ENCODE peak calls at places on chromosomes 1 and 21, in four cellular contexts. H, R, A and B are unnamed samples.

GRCh38 chr1:234912541-234913312 is 215.9 kb downstream of the TOMM20 start:
- DNase-seq in H (no peak), R (peak; percentile 37), A (no peak), B (no peak)

GRCh38 chr1:34164510-34165381 is at the start of gene CSMD2:
- DNase-seq in H (no peak), R (no peak), A (peak; percentile 86), B (no peak)

GRCh38 chr1:210728437-210729149 is 399.9 kb downstream of the HHAT start:
- DNase-seq in H (no peak), R (no peak), A (no peak), B (no peak)

GRCh38 chr1:85465099-85465790 is at the start of gene DDAH1:
- DNase-seq in H (peak; percentile 29), R (no peak), A (peak; percentile 74), B (no peak)

GRCh38 chr1:25485536-25486235 is 55.0 kb downstream of the MACO1 start:
- DNase-seq in H (no peak), R (no peak), A (no peak), B (no peak)

GRCh38 chr1:205228052-205228451 is 306 bp downstream of the TMCC2 start:
- DNase-seq in H (no peak), R (no peak), A (no peak), B (no peak)

GRCh38 chr1:171754381-171754705 is 12.5 kb upstream of the VAMP4 start:
- DNase-seq in H (no peak), R (peak; percentile 56), A (no peak), B (no peak)

GRCh38 chr1:48495166-48495565 is 23.2 kb upstream of the SPATA6 start:
- DNase-seq in H (no peak), R (no peak), A (no peak), B (no peak)

GRCh38 chr1:5222626-5223025 is 568.2 kb downstream of the AJAP1 start:
- DNase-seq in H (no peak), R (no peak), A (no peak), B (no peak)

GRCh38 chr1:29893806-29894205 is 657.5 kb downstream of the PTPRU start:
- DNase-seq in H (no peak), R (no peak), A (no peak), B (no peak)

GRCh38 chr1:67919714-67920113 is 86.4 kb upstream of the GNG12 start:
- DNase-seq in H (no peak), R (no peak), A (no peak), B (no peak)

GRCh38 chr1:15251807-15252546 is 5.0 kb downstream of the FHAD1 start:
- DNase-seq in H (no peak), R (no peak), A (no peak), B (no peak)

GRCh38 chr1:211885746-211886522 is 55.4 kb upstream of the LPGAT1 start:
- DNase-seq in H (peak; percentile 87), R (no peak), A (no peak), B (no peak)

GRCh38 chr1:55646181-55646580 is 431.0 kb upstream of the USP24 start:
- DNase-seq in H (no peak), R (no peak), A (no peak), B (no peak)

GRCh38 chr1:70188522-70188921 is 16.9 kb downstream of the LRRC40 start:
- DNase-seq in H (no peak), R (no peak), A (no peak), B (no peak)

GRCh38 chr1:208004851-208005250 is 93.9 kb upstream of the CD34 start:
- DNase-seq in H (no peak), R (no peak), A (no peak), B (no peak)

GRCh38 chr1:117512728-117513321 is 93.0 kb upstream of the TENT5C start:
- DNase-seq in H (no peak), R (peak; percentile 29), A (no peak), B (no peak)

GRCh38 chr1:228365321-228366061 is 41.1 kb downstream of the TRIM11 start:
- DNase-seq in H (no peak), R (no peak), A (no peak), B (no peak)

GRCh38 chr1:179342740-179343404 is 22.9 kb upstream of the AXDND1 start:
- DNase-seq in H (peak; percentile 73), R (no peak), A (no peak), B (no peak)

GRCh38 chr1:203607169-203607873 is 19.3 kb upstream of the ATP2B4 start:
- DNase-seq in H (no peak), R (peak; percentile 74), A (no peak), B (no peak)

GRCh38 chr1:59110287-59110686 is 186.6 kb upstream of the FGGY start:
- DNase-seq in H (no peak), R (no peak), A (no peak), B (no peak)

GRCh38 chr1:208189183-208189582 is 55.0 kb downstream of the PLXNA2 start:
- DNase-seq in H (no peak), R (peak; percentile 52), A (no peak), B (peak; percentile 46)

GRCh38 chr21:41877901-41878830 is 978 bp downstream of the PRDM15 start:
- DNase-seq in H (no peak), R (peak; percentile 73), A (no peak), B (no peak)

GRCh38 chr1:220483700-220484099 is 44.2 kb upstream of the MARK1 start:
- DNase-seq in H (no peak), R (no peak), A (no peak), B (no peak)

GRCh38 chr1:112904071-112904830 is 51.7 kb downstream of the SLC16A1 start:
- DNase-seq in H (no peak), R (peak; percentile 93), A (peak; percentile 44), B (no peak)

GRCh38 chr1:17892225-17892624 is 137.1 kb downstream of the ACTL8 start:
- DNase-seq in H (no peak), R (no peak), A (no peak), B (no peak)

GRCh38 chr1:234573711-234574299 is 36.2 kb downstream of the IRF2BP2 start:
- DNase-seq in H (no peak), R (no peak), A (no peak), B (no peak)

GRCh38 chr1:226730064-226730463 is 9.0 kb downstream of the ITPKB start:
- DNase-seq in H (no peak), R (no peak), A (no peak), B (no peak)

GRCh38 chr1:178393370-178393769 is 103.4 kb downstream of the CLEC20A start:
- DNase-seq in H (no peak), R (no peak), A (no peak), B (no peak)

GRCh38 chr1:11704226-11704619 is 12.7 kb downstream of the DRAXIN start:
- DNase-seq in H (no peak), R (no peak), A (no peak), B (no peak)

GRCh38 chr1:160097196-160097910 is 1.1 kb downstream of the IGSF8 start:
- DNase-seq in H (no peak), R (no peak), A (no peak), B (no peak)

GRCh38 chr1:63843010-63843409 is 69.2 kb downstream of the ROR1 start:
- DNase-seq in H (no peak), R (no peak), A (no peak), B (no peak)

GRCh38 chr1:94281361-94282142 is 44.2 kb upstream of the ARHGAP29 start:
- DNase-seq in H (no peak), R (no peak), A (no peak), B (no peak)

GRCh38 chr1:180912211-180912800 is 391 bp upstream of the KIAA1614 start:
- DNase-seq in H (no peak), R (no peak), A (peak; percentile 80), B (no peak)

GRCh38 chr1:8075511-8076051 is 49.5 kb upstream of the ERRFI1 start:
- DNase-seq in H (no peak), R (no peak), A (no peak), B (no peak)

GRCh38 chr21:32414579-32415358 is 2.3 kb downstream of the EVA1C start:
- DNase-seq in H (no peak), R (peak; percentile 22), A (no peak), B (no peak)

GRCh38 chr1:29258974-29259801 is 22.9 kb downstream of the PTPRU start:
- DNase-seq in H (no peak), R (peak; percentile 20), A (no peak), B (no peak)

GRCh38 chr1:27575861-27576331 is 28.0 kb downstream of the AHDC1 start:
- DNase-seq in H (peak; percentile 40), R (peak; percentile 39), A (peak; percentile 85), B (no peak)

GRCh38 chr1:46246548-46247432 is 773 bp upstream of the RAD54L start:
- DNase-seq in H (no peak), R (peak; percentile 78), A (peak; percentile 87), B (no peak)

GRCh38 chr1:34057751-34058150 is 107.3 kb downstream of the CSMD2 start:
- DNase-seq in H (no peak), R (no peak), A (no peak), B (no peak)

GRCh38 chr21:44822484-44823178 is 4.8 kb upstream of the SUMO3 start:
- DNase-seq in H (no peak), R (peak; percentile 42), A (no peak), B (no peak)
- H3K4me3 ChIP-seq in H (no peak overlapping the region), R (no peak overlapping the region), A (no peak overlapping the region), B (no peak overlapping the region)

DNA sequence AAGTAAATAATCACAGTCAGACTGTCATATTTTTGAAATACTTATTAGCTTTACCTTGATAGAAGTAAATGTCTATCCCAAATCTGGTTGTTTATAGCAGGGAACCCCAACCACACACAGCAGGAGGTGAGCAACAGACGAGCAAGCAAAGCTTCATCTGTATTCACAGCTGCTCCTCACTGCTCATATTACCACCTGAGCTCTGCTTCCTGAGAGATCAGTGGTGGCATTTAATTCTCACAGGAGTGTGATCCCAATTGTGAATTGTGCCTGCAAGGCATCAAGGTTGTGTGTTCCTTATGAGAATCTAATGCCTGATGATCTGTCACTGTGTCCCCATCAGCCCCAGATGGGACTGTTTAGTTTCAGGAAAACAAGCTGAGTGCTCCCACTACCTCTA is 104.3 kb downstream of the GPATCH2 start:
- DNase-seq in H (no peak), R (no peak), A (no peak), B (no peak)
- TF ChIP-seq HDAC6 in H (no peak), R (no peak), A (no peak), B (no peak)

GRCh38 chr1:155086182-155086741 is 7.6 kb downstream of the EFNA3 start:
- DNase-seq in H (no peak), R (peak; percentile 82), A (peak; percentile 98), B (no peak)
- H3K4me3 ChIP-seq in H (peak overlapping the region; percentile 72), R (peak overlapping the region; percentile 59), A (no peak overlapping the region), B (no peak overlapping the region)

GRCh38 chr1:247378334-247379073 is 37.5 kb upstream of the NLRP3 start:
- DNase-seq in H (no peak), R (no peak), A (no peak), B (no peak)
- TF ChIP-seq HDAC6 in H (no peak), R (no peak), A (no peak), B (no peak)

GRCh38 chr1:183635112-183635605 is 424 bp downstream of the ARPC5 start:
- DNase-seq in H (no peak), R (peak; percentile 63), A (peak; percentile 64), B (no peak)

GRCh38 chr1:183632087-183632486 is 3.5 kb downstream of the ARPC5 start:
- DNase-seq in H (peak; percentile 44), R (no peak), A (no peak), B (no peak)

GRCh38 chr1:183633676-183634343 is 1.8 kb downstream of the ARPC5 start:
- DNase-seq in H (peak; percentile 89), R (peak; percentile 73), A (no peak), B (peak; percentile 73)

GRCh38 chr1:183634429-183635065 is 1.0 kb downstream of the ARPC5 start:
- DNase-seq in H (no peak), R (no peak), A (no peak), B (no peak)

GRCh38 chr1:183632964-183633363 is 2.6 kb downstream of the ARPC5 start:
- DNase-seq in H (no peak), R (peak; percentile 35), A (no peak), B (no peak)
- H3K4me3 ChIP-seq in H (peak overlapping the region; percentile 36), R (peak overlapping the region; percentile 77), A (no peak overlapping the region), B (peak overlapping the region; percentile 88)

GRCh38 chr1:42952353-42953001 is 6.2 kb downstream of the SLC2A1 start:
- DNase-seq in H (no peak), R (peak; percentile 91), A (no peak), B (no peak)
- TF ChIP-seq HDAC6 in H (no peak), R (no peak), A (no peak), B (no peak)